ENCODE peak calls at places on chromosomes 7 and 10, in five cellular contexts. Q is AG09309, Z is thoracic aorta, B is GM13976, P is cerebellar cortex. W is an unnamed sample.

GRCh38 chr10:103682042-103682441 is 173.3 kb downstream of the SH3PXD2A start:
- DNase-seq in Q (no peak), Z (no peak), P (no peak), B (no peak), W (no peak)

GRCh38 chr7:93575555-93576397 is 1.3 kb upstream of the CALCR start:
- DNase-seq in P (no peak), Q (no peak), Z (no peak), B (no peak), W (no peak)

GRCh38 chr10:78960316-78960800 is 108.4 kb upstream of the ZMIZ1 start:
- DNase-seq in Q (peak), P (peak), Z (peak), B (no peak), W (no peak)

GRCh38 chr10:28668363-28669226 is 8.7 kb upstream of the BAMBI start:
- DNase-seq in P (no peak), Q (no peak), B (no peak), Z (no peak), W (peak)

GRCh38 chr7:121286742-121287699 is 41.8 kb upstream of the WNT16 start:
- DNase-seq in Q (no peak), Z (no peak), P (no peak), B (no peak), W (no peak)

GRCh38 chr7:93043393-93043985 is 74.3 kb downstream of the SAMD9 start:
- DNase-seq in P (no peak), Z (no peak), B (no peak), Q (peak), W (no peak)

GRCh38 chr7:102286237-102287081 is at the start of gene SH2B2:
- DNase-seq in Z (no peak), B (peak), Q (no peak), P (no peak), W (peak)

GRCh38 chr10:47184273-47184672 is 115.7 kb upstream of the GDF10 start:
- DNase-seq in Q (no peak), Z (no peak), B (no peak), P (no peak), W (no peak)

GRCh38 chr10:47036771-47037170 is 125.5 kb downstream of the PTPN20 start:
- DNase-seq in Q (no peak), Z (no peak), B (no peak), P (no peak), W (no peak)

GRCh38 chr10:6406220-6407033 is 173.6 kb downstream of the PRKCQ start:
- DNase-seq in Q (no peak), P (no peak), B (peak), Z (no peak), W (no peak)

GRCh38 chr7:22127835-22128527 is 182.3 kb upstream of the CDCA7L start:
- DNase-seq in B (no peak), P (no peak), Q (no peak), Z (no peak), W (no peak)

GRCh38 chr10:109959571-109960145 is 36.3 kb upstream of the XPNPEP1 start:
- DNase-seq in Z (no peak), Q (no peak), B (no peak), P (no peak), W (no peak)

GRCh38 chr7:100476903-100477870 is 1.8 kb downstream of the TSC22D4 start:
- DNase-seq in P (no peak), B (peak), Q (no peak), Z (no peak), W (no peak)